ENCODE peak calls at places on chromosomes 4 and X, in eight cellular contexts. W, L, H, U, S, A, X and B are unnamed samples.

GRCh38 chr4:1842993-1843448 is 12.9 kb downstream of the LETM1 start:
- DNase-seq in W (no peak), L (peak; percentile 90), H (peak; percentile 30), U (no peak), S (no peak), A (no peak), X (no peak), B (no peak)

GRCh38 chrX:121902463-121902862 is 855.1 kb downstream of the GLUD2 start:
- DNase-seq in W (no peak), L (no peak), H (no peak), U (no peak), S (no peak), A (no peak), X (no peak), B (no peak)

GRCh38 chr4:23934915-23935314 is 45.1 kb upstream of the PPARGC1A start:
- DNase-seq in W (peak; percentile 75), L (peak; percentile 95), H (peak; percentile 18), U (no peak), S (no peak), A (peak; percentile 69), X (peak; percentile 88), B (no peak)

GRCh38 chr4:112775801-112776200 is 138.9 kb downstream of the LARP7 start:
- DNase-seq in W (no peak), L (no peak), H (no peak), U (peak; percentile 13), S (no peak), A (no peak), X (no peak), B (no peak)

GRCh38 chrX:2967998-2968909 is 38.1 kb upstream of the ARSH start:
- DNase-seq in W (no peak), L (peak; percentile 55), H (peak; percentile 15), U (peak; percentile 5), S (no peak), A (no peak), X (no peak), B (peak; percentile 5)

GRCh38 chr4:145804134-145804533 is 124.2 kb downstream of the C4orf51 start:
- DNase-seq in W (no peak), L (peak; percentile 91), H (no peak), U (no peak), S (no peak), A (no peak), X (no peak), B (no peak)

GRCh38 chrX:28719620-28720019 is 132.4 kb downstream of the IL1RAPL1 start:
- DNase-seq in W (no peak), L (no peak), H (no peak), U (no peak), S (no peak), A (no peak), X (no peak), B (no peak)

GRCh38 chr4:37662861-37663390 is 23.2 kb downstream of the RELL1 start:
- DNase-seq in W (no peak), L (no peak), H (no peak), U (peak; percentile 12), S (peak; percentile 21), A (no peak), X (no peak), B (no peak)

GRCh38 chr4:147714575-147715401 is 17.1 kb upstream of the ARHGAP10 start:
- DNase-seq in W (no peak), L (peak; percentile 83), H (no peak), U (no peak), S (no peak), A (no peak), X (peak; percentile 70), B (no peak)

GRCh38 chrX:6852869-6853268 is 294.6 kb upstream of the STS start:
- DNase-seq in W (no peak), L (no peak), H (no peak), U (no peak), S (no peak), A (no peak), X (no peak), B (no peak)

GRCh38 chr4:3683077-3683743 is 83.0 kb upstream of the ADRA2C start:
- DNase-seq in W (no peak), L (no peak), H (no peak), U (no peak), S (no peak), A (no peak), X (peak; percentile 40), B (no peak)

GRCh38 chrX:100984818-100985217 is 15.3 kb downstream of the ARL13A start:
- DNase-seq in W (no peak), L (no peak), H (no peak), U (no peak), S (no peak), A (no peak), X (no peak), B (no peak)

GRCh38 chrX:131762802-131763234 is 218.9 kb downstream of the OR13H1 start:
- DNase-seq in W (peak; percentile 48), L (peak; percentile 78), H (peak; percentile 62), U (peak; percentile 8), S (peak; percentile 66), A (no peak), X (no peak), B (no peak)

GRCh38 chrX:87468941-87469340 is 48.7 kb upstream of the KLHL4 start:
- DNase-seq in W (no peak), L (no peak), H (no peak), U (no peak), S (no peak), A (no peak), X (no peak), B (no peak)

DNA sequence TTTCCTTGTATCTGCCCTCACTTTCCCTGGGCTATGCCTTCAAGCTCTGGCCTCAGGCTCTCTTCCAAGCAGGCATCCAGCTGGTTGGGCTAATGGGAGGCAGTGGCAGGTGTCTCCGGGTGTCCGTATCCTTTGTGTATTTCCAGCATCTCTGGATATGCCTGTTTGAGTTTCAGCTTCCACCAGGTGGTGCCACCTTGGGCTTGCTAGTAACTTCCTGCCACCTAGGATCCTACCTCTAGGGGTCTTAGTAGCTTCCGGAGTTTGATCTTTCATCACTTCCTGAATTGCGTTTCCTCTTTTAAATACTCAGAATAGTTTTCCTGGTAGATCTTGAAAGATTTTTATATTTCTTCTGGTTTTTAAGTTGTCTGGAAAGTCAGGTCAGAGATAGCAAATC is 23.2 kb upstream of the ANOS1 start:
- DNase-seq in W (no peak), L (no peak), H (no peak), U (peak; percentile 73), S (no peak), A (no peak), X (no peak), B (no peak)
- TF ChIP-seq CTCF in W (no peak), L (no peak), H (no peak), U (peak; percentile 66), S (no peak), A (no peak), X (no peak), B (peak; percentile 27)

DNA sequence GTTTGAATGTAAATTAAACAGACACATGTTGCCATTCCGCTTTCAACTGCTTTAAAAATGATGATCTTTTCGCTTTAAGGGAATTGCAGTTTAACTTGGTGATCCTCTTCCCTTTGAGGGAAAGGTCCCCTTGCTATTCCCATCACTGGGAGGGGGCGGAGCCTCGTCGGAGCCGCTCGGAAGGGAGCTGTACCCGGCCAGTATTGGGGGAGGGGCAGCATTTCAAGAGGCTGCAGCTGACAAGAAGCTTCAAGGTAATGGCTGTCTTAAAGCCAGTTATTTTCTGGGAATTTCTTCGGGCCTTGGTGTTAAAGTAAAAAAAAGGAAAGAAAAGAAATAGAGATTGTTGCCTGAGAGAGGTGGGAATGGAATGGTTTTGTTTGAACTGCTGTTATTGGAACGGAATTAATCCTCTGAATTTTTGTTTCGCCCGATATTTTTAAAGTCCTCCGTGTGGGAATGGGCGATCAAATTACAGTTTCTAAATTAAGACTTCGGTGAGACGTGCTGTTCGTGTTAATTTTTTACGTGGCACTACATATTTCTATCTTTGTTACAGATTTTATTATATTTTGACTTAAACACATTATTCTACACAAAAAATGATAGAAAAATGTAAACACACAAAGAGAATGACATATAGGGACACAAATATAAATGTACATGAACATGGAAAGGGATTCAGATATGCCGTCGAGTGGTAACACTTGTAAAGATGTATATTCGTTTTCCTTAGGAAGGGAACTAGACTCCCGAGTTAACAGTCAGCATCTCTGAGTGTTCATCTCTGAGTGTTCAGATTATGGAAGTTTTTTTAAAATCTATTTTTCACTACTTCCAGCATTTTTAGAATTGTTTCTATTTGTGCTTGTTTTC is 9.2 kb downstream of the PWWP3B start:
- DNase-seq in W (no peak), L (peak; percentile 16), H (peak; percentile 77), U (peak; percentile 85), S (no peak), A (no peak), X (peak; percentile 82), B (peak; percentile 80)
- TF ChIP-seq CTCF in W (no peak), L (no peak), H (no peak), U (no peak), S (no peak), A (no peak), X (no peak), B (no peak)

GRCh38 chr4:110620352-110621327 is 2.2 kb downstream of the PITX2 start:
- DNase-seq in W (no peak), L (no peak), H (no peak), U (peak; percentile 88), S (no peak), A (no peak), X (peak; percentile 91), B (peak; percentile 76)
- TF ChIP-seq CTCF in W (no peak), L (no peak), H (no peak), U (peak; percentile 28), S (no peak), A (no peak), X (peak; percentile 21), B (no peak)

DNA sequence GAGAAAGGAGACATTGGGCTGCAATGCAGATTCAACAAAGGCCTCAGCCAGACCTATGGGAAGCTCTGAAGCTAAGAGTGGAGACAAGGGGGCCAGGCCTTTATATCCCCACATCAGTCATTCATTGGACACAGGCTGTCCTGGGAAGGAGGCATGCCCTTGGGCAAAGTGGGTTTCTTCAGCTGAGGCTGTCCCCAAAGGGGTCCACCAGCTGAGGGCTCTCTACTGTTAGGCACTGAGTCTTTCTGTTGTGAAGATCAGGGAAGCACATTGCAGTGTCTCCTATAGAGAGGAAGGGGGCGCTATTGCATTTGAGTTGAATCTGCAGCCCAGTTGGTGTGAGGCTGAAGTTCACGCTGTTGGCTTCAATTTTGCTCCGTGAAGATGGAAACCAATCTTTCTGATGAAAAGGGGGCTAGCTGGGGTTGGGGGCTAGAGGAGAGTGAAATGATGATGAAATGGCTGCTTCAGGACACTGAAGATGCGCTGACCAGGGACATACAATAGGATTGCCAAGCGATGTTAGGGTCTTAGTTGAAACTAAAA is 48.0 kb downstream of the SLC25A5 start:
- DNase-seq in W (no peak), L (peak; percentile 70), H (peak; percentile 13), U (peak; percentile 79), S (peak; percentile 71), A (no peak), X (no peak), B (peak; percentile 26)
- TF ChIP-seq CTCF in W (peak; percentile 58), L (peak; percentile 80), H (no peak), U (peak; percentile 85), S (peak; percentile 81), A (peak; percentile 37), X (peak; percentile 65), B (peak; percentile 58)

GRCh38 chrX:15849555-15849954 is 5.1 kb downstream of the AP1S2 start:
- DNase-seq in W (no peak), L (peak; percentile 18), H (no peak), U (peak; percentile 39), S (peak; percentile 11), A (no peak), X (no peak), B (no peak)
- TF ChIP-seq CTCF in W (no peak), L (peak; percentile 38), H (no peak), U (peak; percentile 44), S (peak; percentile 28), A (no peak), X (peak; percentile 33), B (no peak)